ENCODE peak calls at places on chromosomes 3 and 15, in five cellular contexts. N is GM23338, S is DND-41, U is neural progenitor cell, L is PC-3. O is an unnamed sample.

GRCh38 chr3:195102609-195103467 is 168.1 kb downstream of the XXYLT1 start:
- DNase-seq in N (no peak), S (no peak), U (no peak), L (peak; percentile 97), O (no peak)

GRCh38 chr3:99534951-99535704 is 103.3 kb upstream of the COL8A1 start:
- DNase-seq in N (peak; percentile 39), S (no peak), U (no peak), L (peak; percentile 71), O (peak; percentile 20)

GRCh38 chr3:48564022-48564421 is 441 bp upstream of the UCN2 start:
- DNase-seq in N (no peak), S (no peak), U (no peak), L (peak; percentile 77), O (no peak)

GRCh38 chr3:138078901-138079344 is 36.5 kb downstream of the DZIP1L start:
- DNase-seq in N (no peak), S (no peak), U (no peak), L (peak; percentile 88), O (no peak)

GRCh38 chr3:62922326-62922725 is 47.1 kb upstream of the CADPS start:
- DNase-seq in N (no peak), S (peak; percentile 7), U (no peak), L (peak; percentile 3), O (no peak)

GRCh38 chr3:12706504-12707253 is 42.8 kb upstream of the RAF1 start:
- DNase-seq in N (peak; percentile 93), S (peak; percentile 70), U (peak; percentile 75), L (peak; percentile 92), O (peak; percentile 95)

GRCh38 chr3:69385723-69386483 is at the start of gene FRMD4B:
- DNase-seq in N (peak; percentile 71), S (peak; percentile 78), U (peak; percentile 67), L (peak; percentile 8), O (no peak)

GRCh38 chr3:101725192-101725889 is 927 bp downstream of the CEP97 start:
- DNase-seq in N (peak; percentile 58), S (peak; percentile 47), U (peak; percentile 61), L (peak; percentile 16), O (peak; percentile 80)

GRCh38 chr3:102083971-102084370 is 234.7 kb downstream of the NFKBIZ start:
- DNase-seq in N (no peak), S (no peak), U (no peak), L (no peak), O (no peak)

GRCh38 chr15:61871926-61872522 is 188.2 kb downstream of the VPS13C start:
- DNase-seq in N (peak; percentile 45), S (no peak), U (peak; percentile 15), L (peak; percentile 45), O (peak; percentile 44)

GRCh38 chr3:27521179-27521871 is 37.1 kb upstream of the SLC4A7 start:
- DNase-seq in N (no peak), S (no peak), U (no peak), L (peak; percentile 90), O (no peak)

GRCh38 chr3:38226273-38226672 is 39.3 kb upstream of the SLC22A13 start:
- DNase-seq in N (no peak), S (no peak), U (no peak), L (peak; percentile 69), O (no peak)

GRCh38 chr3:183460059-183461052 is 31.9 kb upstream of the MCF2L2 start:
- DNase-seq in N (no peak), S (no peak), U (no peak), L (no peak), O (peak; percentile 87)

DNA sequence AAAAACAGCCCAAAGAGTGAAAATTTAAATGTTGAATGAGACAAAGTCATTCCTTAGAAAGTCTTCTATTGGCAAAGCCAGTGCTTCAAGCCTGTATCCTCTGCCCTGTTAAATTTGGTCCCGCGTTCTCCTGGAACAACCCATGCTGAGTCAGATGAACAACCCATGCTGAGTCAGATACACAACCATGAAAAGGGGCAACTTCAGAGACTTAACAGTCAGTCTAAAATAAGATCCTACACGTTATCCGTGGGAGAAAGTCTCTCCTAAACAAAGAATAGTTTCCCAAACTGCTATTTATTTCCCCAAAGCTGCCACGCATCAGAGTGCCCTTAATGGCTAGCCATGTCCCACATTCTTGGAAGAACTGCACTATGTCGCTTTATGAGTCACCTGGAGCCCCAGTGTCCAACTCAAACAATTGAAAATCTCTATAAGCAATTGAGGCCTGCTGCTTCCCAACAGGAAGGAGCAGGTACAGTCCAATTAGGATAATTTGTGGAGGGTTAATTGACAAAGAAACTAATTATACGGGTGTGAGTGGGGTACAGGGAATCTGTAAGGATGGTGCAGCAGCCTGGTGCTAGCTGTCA is 66.1 kb downstream of the WHAMM start:
- DNase-seq in N (no peak), S (no peak), U (no peak), L (peak; percentile 85), O (no peak)
- H2AFZ ChIP-seq in N (no peak overlapping the region), S (no peak overlapping the region), U (no peak overlapping the region), L (peak overlapping the region; percentile 58), O (no peak overlapping the region)

DNA sequence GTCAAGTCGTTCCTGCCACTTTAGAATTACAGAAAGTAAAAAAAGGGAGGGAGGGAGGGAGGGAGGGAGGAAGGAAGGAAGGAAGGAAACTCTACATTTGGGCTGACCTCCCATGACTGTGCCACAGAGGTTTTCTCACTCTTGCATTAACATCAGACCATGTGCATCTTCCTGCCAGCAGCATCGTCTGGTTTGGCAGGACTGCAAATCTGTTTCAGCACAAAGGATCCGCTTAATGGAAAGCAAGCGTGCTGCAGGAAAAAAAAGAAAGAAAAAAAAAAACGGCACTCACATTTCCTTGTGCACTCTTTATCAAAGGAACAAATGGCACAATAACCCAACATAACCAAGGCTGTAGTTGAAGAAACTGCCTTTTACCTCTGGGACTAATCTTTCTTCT is 148.8 kb upstream of the HES1 start:
- DNase-seq in N (no peak), S (no peak), U (no peak), L (no peak), O (no peak)
- H2AFZ ChIP-seq in N (peak overlapping the region; percentile 3), S (no peak overlapping the region), U (no peak overlapping the region), L (no peak overlapping the region), O (no peak overlapping the region)

GRCh38 chr3:131350506-131350905 is 31.1 kb upstream of the NUDT16 start:
- DNase-seq in N (no peak), S (no peak), U (no peak), L (peak; percentile 63), O (no peak)

GRCh38 chr3:131348911-131349310 is 32.7 kb upstream of the NUDT16 start:
- DNase-seq in N (no peak), S (no peak), U (no peak), L (peak; percentile 90), O (no peak)

GRCh38 chr3:131349946-131350347 is 31.6 kb upstream of the NUDT16 start:
- DNase-seq in N (no peak), S (no peak), U (no peak), L (peak; percentile 89), O (no peak)

GRCh38 chr3:131353016-131353877 is 28.3 kb upstream of the NUDT16 start:
- DNase-seq in N (no peak), S (no peak), U (no peak), L (peak; percentile 34), O (no peak)

DNA sequence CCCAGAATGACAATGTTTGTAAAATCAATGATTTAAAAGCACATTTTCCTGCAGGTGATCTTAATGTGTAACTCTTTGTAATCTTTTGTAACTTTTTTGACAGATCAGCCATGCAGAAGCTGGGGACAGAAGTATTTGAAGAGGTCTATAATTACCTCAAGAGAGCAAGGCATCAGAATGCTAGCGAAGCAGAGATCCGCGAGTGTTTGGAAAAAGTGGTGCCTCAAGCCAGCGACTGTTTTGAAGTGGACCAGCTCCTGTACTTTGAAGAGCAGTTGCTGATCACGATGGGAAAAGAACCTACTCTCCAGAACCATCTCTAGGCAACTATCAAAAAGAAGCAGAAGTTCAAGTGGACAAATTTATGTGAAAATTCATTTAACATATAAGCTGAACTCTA is 32.1 kb upstream of the NUDT16 start:
- DNase-seq in N (no peak), S (no peak), U (no peak), L (no peak), O (no peak)
- H2AFZ ChIP-seq in N (no peak overlapping the region), S (no peak overlapping the region), U (no peak overlapping the region), L (no peak overlapping the region), O (no peak overlapping the region)

DNA sequence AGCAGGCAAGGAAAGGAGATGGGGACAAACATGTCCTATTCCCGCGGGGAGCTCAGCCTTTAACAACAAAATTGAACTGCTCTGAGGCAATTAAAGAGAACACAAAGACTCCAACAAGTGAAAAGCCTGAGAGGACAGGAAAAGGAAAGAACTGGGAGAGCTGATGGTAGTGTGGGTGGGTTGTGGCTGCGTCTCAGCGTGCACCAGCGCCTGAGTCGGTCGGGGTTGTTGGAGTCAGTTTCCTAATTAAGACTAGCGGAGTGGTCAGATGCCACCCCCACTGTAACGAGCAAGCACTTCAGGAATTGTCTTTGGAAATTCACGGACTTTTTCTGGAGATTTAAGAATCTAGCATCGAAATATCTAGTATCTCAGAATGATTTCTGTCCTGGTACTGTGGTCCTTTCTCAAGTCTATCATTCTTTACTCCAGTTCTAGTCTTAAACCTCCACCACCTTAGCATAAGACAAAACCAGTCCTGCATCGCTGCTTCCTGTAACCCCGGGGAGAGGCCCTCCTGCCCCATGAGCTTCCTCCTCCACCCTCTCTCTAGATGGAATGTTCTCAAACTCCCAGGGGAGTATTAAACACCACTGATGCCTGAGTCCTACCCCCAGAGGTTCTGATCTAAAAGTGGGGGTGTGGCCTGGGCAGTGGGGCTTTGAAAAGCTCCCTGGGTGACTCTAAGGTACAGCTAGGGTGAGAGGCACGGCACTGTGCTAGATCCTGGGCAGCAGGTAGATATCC is 104.0 kb downstream of the CYP19A1 start:
- DNase-seq in N (peak; percentile 21), S (no peak), U (peak; percentile 33), L (no peak), O (peak; percentile 61)
- H2AFZ ChIP-seq in N (no peak overlapping the region), S (no peak overlapping the region), U (peak overlapping the region; percentile 22), L (no peak overlapping the region), O (peak overlapping the region; percentile 30)

DNA sequence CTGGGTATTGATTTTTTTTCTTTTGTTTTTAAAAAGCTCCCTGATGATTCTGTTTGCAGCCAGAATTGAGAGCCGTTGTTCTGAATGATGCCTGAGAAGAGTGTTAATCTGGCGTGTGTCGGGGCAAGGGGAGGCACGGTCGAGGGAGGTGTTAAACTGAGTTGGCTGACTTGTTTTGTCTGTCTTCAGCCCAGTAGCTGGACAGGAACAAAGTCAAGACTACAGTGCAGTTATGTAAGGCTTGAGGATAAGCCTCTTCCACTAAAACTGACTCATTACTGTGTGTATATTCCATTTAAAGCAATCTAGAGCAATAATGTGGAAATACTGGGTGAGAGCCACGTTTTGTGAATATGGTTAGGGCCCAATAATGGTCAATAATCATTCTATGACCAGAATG is 119.0 kb upstream of the DLG1 start:
- DNase-seq in N (no peak), S (no peak), U (no peak), L (peak; percentile 65), O (no peak)
- H2AFZ ChIP-seq in N (peak overlapping the region; percentile 90), S (no peak overlapping the region), U (no peak overlapping the region), L (peak overlapping the region; percentile 35), O (no peak overlapping the region)

GRCh38 chr15:101252836-101253235 is 988 bp upstream of the CHSY1 start:
- DNase-seq in N (no peak), S (no peak), U (no peak), L (peak; percentile 15), O (no peak)

GRCh38 chr15:101250931-101251829 is 668 bp downstream of the CHSY1 start:
- DNase-seq in N (peak; percentile 87), S (peak; percentile 23), U (peak; percentile 73), L (peak; percentile 41), O (no peak)

GRCh38 chr15:101251830-101252820 is at the start of gene CHSY1:
- DNase-seq in N (peak; percentile 69), S (peak; percentile 79), U (peak; percentile 85), L (peak; percentile 88), O (peak; percentile 94)

GRCh38 chr15:101248274-101248673 is 3.6 kb downstream of the CHSY1 start:
- DNase-seq in N (no peak), S (no peak), U (no peak), L (no peak), O (no peak)

GRCh38 chr15:101250331-101250730 is 1.5 kb downstream of the CHSY1 start:
- DNase-seq in N (no peak), S (no peak), U (peak; percentile 18), L (peak; percentile 62), O (no peak)
- H2AFZ ChIP-seq in N (no peak overlapping the region), S (peak overlapping the region; percentile 55), U (no peak overlapping the region), L (peak overlapping the region; percentile 66), O (no peak overlapping the region)

O was measured in Karpas-422.